ENCODE peak calls at places on chromosomes 12 and 14, in seven cellular contexts. One of them, this sample, is unnamed.

GRCh38 chr12:131621701-131622421 is 89.0 kb upstream of the SFSWAP start:
- DNase-seq in cardiac fibroblast: no peak
- DNase-seq in amniotic stem cell: no peak
- DNase-seq in astrocyte: no peak
- DNase-seq in dermis microvascular lymphatic vessel endothelial cell: no peak
- DNase-seq in GF-D8: no peak
- DNase-seq in uterus: no peak
- DNase-seq in this sample: no peak

GRCh38 chr14:71441142-71441541 is 491.1 kb upstream of the RGS6 start:
- DNase-seq in cardiac fibroblast: no peak
- DNase-seq in amniotic stem cell: no peak
- DNase-seq in astrocyte: no peak
- DNase-seq in dermis microvascular lymphatic vessel endothelial cell: no peak
- DNase-seq in GF-D8: no peak
- DNase-seq in uterus: no peak
- DNase-seq in this sample: no peak

GRCh38 chr12:1698638-1699214 is 7.9 kb downstream of the ADIPOR2 start:
- DNase-seq in cardiac fibroblast: no peak
- DNase-seq in amniotic stem cell: no peak
- DNase-seq in astrocyte: no peak
- DNase-seq in dermis microvascular lymphatic vessel endothelial cell: no peak
- DNase-seq in GF-D8: no peak
- DNase-seq in uterus: no peak
- DNase-seq in this sample: no peak

GRCh38 chr12:51011960-51012359 is 14.2 kb downstream of the SLC11A2 start:
- DNase-seq in cardiac fibroblast: no peak
- DNase-seq in amniotic stem cell: no peak
- DNase-seq in astrocyte: no peak
- DNase-seq in dermis microvascular lymphatic vessel endothelial cell: no peak
- DNase-seq in GF-D8: no peak
- DNase-seq in uterus: no peak
- DNase-seq in this sample: peak; percentile 72

GRCh38 chr12:2498961-2499500 is 295.7 kb upstream of the FKBP4 start:
- DNase-seq in cardiac fibroblast: no peak
- DNase-seq in amniotic stem cell: no peak
- DNase-seq in astrocyte: no peak
- DNase-seq in dermis microvascular lymphatic vessel endothelial cell: no peak
- DNase-seq in GF-D8: no peak
- DNase-seq in uterus: no peak
- DNase-seq in this sample: no peak

GRCh38 chr14:78316058-78316457 is 145.9 kb downstream of the NRXN3 start:
- DNase-seq in cardiac fibroblast: no peak
- DNase-seq in amniotic stem cell: no peak
- DNase-seq in astrocyte: no peak
- DNase-seq in dermis microvascular lymphatic vessel endothelial cell: no peak
- DNase-seq in GF-D8: no peak
- DNase-seq in uterus: no peak
- DNase-seq in this sample: no peak

GRCh38 chr12:66823857-66824570 is 145.1 kb upstream of the GRIP1 start:
- DNase-seq in cardiac fibroblast: no peak
- DNase-seq in amniotic stem cell: no peak
- DNase-seq in astrocyte: peak; percentile 22
- DNase-seq in dermis microvascular lymphatic vessel endothelial cell: no peak
- DNase-seq in GF-D8: no peak
- DNase-seq in uterus: no peak
- DNase-seq in this sample: peak; percentile 77

GRCh38 chr14:86221755-86222154 is 691.8 kb downstream of the FLRT2 start:
- DNase-seq in cardiac fibroblast: no peak
- DNase-seq in amniotic stem cell: no peak
- DNase-seq in astrocyte: no peak
- DNase-seq in dermis microvascular lymphatic vessel endothelial cell: no peak
- DNase-seq in GF-D8: no peak
- DNase-seq in uterus: no peak
- DNase-seq in this sample: no peak

GRCh38 chr14:92225731-92226130 is 97.2 kb upstream of the SLC24A4 start:
- DNase-seq in cardiac fibroblast: no peak
- DNase-seq in amniotic stem cell: no peak
- DNase-seq in astrocyte: no peak
- DNase-seq in dermis microvascular lymphatic vessel endothelial cell: no peak
- DNase-seq in GF-D8: no peak
- DNase-seq in uterus: no peak
- DNase-seq in this sample: peak; percentile 2

This sample was measured in renal cortical epithelial cell.